ENCODE peak calls at places on chromosomes 13 and 19, in four cellular contexts. One of them, this sample, is unnamed.

GRCh38 chr13:111267784-111268183 is 52.7 kb upstream of the TEX29 start:
- DNase-seq in GM12878: no peak
- DNase-seq in HepG2: no peak
- DNase-seq in K562: no peak
- DNase-seq in this sample: no peak

GRCh38 chr13:76707360-76707759 is 178.8 kb downstream of the KCTD12 start:
- DNase-seq in GM12878: no peak
- DNase-seq in K562: no peak
- DNase-seq in HepG2: no peak
- DNase-seq in this sample: no peak

GRCh38 chr13:34942732-34943674 is 933 bp downstream of the NBEA start:
- DNase-seq in K562: no peak
- DNase-seq in HepG2: no peak
- DNase-seq in GM12878: no peak
- DNase-seq in this sample: peak; percentile 49

GRCh38 chr19:19406878-19407639 is 1.6 kb downstream of the GATAD2A start:
- DNase-seq in K562: peak; percentile 62
- DNase-seq in GM12878: no peak
- DNase-seq in HepG2: peak; percentile 42
- DNase-seq in this sample: no peak

GRCh38 chr19:48344892-48345291 is 18.8 kb downstream of the TMEM143 start:
- DNase-seq in HepG2: no peak
- DNase-seq in K562: peak; percentile 56
- DNase-seq in GM12878: no peak
- DNase-seq in this sample: peak; percentile 50

GRCh38 chr19:8487137-8487851 is 15.1 kb downstream of the PRAM1 start:
- DNase-seq in K562: no peak
- DNase-seq in GM12878: no peak
- DNase-seq in HepG2: no peak
- DNase-seq in this sample: no peak

GRCh38 chr13:36875431-36875830 is 44.6 kb downstream of the SMAD9 start:
- DNase-seq in HepG2: no peak
- DNase-seq in K562: no peak
- DNase-seq in GM12878: no peak
- DNase-seq in this sample: no peak

GRCh38 chr13:28751210-28751935 is 32.6 kb upstream of the SLC46A3 start:
- DNase-seq in HepG2: no peak
- DNase-seq in GM12878: no peak
- DNase-seq in K562: no peak
- DNase-seq in this sample: no peak

GRCh38 chr13:91296011-91296410 is 51.5 kb upstream of the MIR17HG start:
- DNase-seq in K562: no peak
- DNase-seq in GM12878: no peak
- DNase-seq in HepG2: no peak
- DNase-seq in this sample: no peak

GRCh38 chr13:36718686-36719085 is 44.9 kb downstream of the SERTM1 start:
- DNase-seq in K562: no peak
- DNase-seq in HepG2: peak; percentile 50
- DNase-seq in GM12878: no peak
- DNase-seq in this sample: no peak

GRCh38 chr13:36456577-36456976 is 24.3 kb downstream of the CCNA1 start:
- DNase-seq in HepG2: no peak
- DNase-seq in K562: no peak
- DNase-seq in GM12878: no peak
- DNase-seq in this sample: no peak

GRCh38 chr13:106981050-106981449 is 413.1 kb upstream of the ARGLU1 start:
- DNase-seq in GM12878: no peak
- DNase-seq in K562: no peak
- DNase-seq in HepG2: no peak
- DNase-seq in this sample: no peak

GRCh38 chr13:32150239-32150638 is 118.7 kb downstream of the FRY start:
- DNase-seq in GM12878: no peak
- DNase-seq in HepG2: no peak
- DNase-seq in K562: no peak
- DNase-seq in this sample: no peak

GRCh38 chr13:32036762-32037161 is 5.2 kb downstream of the FRY start:
- DNase-seq in HepG2: no peak
- DNase-seq in GM12878: no peak
- DNase-seq in K562: no peak
- DNase-seq in this sample: no peak

GRCh38 chr19:4722671-4723464 is 774 bp downstream of the DPP9 start:
- DNase-seq in HepG2: no peak
- DNase-seq in K562: peak; percentile 18
- DNase-seq in GM12878: no peak
- DNase-seq in this sample: no peak

GRCh38 chr19:12665281-12665573 is 1.3 kb downstream of the MAN2B1 start:
- DNase-seq in HepG2: no peak
- DNase-seq in K562: no peak
- DNase-seq in GM12878: peak; percentile 61
- DNase-seq in this sample: no peak

GRCh38 chr13:82636119-82636518 is 1246.2 kb downstream of the SLITRK1 start:
- DNase-seq in HepG2: no peak
- DNase-seq in GM12878: no peak
- DNase-seq in K562: no peak
- DNase-seq in this sample: no peak

GRCh38 chr13:99800951-99801350 is 170.6 kb downstream of the ZIC5 start:
- DNase-seq in GM12878: no peak
- DNase-seq in K562: no peak
- DNase-seq in HepG2: no peak
- DNase-seq in this sample: no peak

GRCh38 chr19:4391701-4392543 is 8.4 kb downstream of the SH3GL1 start:
- DNase-seq in HepG2: peak; percentile 84
- DNase-seq in GM12878: no peak
- DNase-seq in K562: no peak
- DNase-seq in this sample: no peak

GRCh38 chr19:51317381-51317780 is 5.9 kb downstream of the IGLON5 start:
- DNase-seq in K562: no peak
- DNase-seq in GM12878: no peak
- DNase-seq in HepG2: no peak
- DNase-seq in this sample: no peak

GRCh38 chr13:45781553-45782326 is 69.8 kb downstream of the SIAH3 start:
- DNase-seq in K562: no peak
- DNase-seq in HepG2: no peak
- DNase-seq in GM12878: no peak
- DNase-seq in this sample: peak; percentile 35

GRCh38 chr19:46446021-46446420 is 17.3 kb upstream of the PNMA8C start:
- DNase-seq in GM12878: no peak
- DNase-seq in K562: no peak
- DNase-seq in HepG2: no peak
- DNase-seq in this sample: no peak

GRCh38 chr19:43439183-43440063 is 24.7 kb downstream of the TEX101 start:
- DNase-seq in HepG2: peak; percentile 18
- DNase-seq in GM12878: no peak
- DNase-seq in K562: no peak
- DNase-seq in this sample: no peak

GRCh38 chr13:110300090-110300815 is 6.7 kb downstream of the COL4A1 start:
- DNase-seq in HepG2: no peak
- DNase-seq in K562: no peak
- DNase-seq in GM12878: no peak
- DNase-seq in this sample: no peak

GRCh38 chr13:33497146-33497845 is 211.7 kb upstream of the STARD13 start:
- DNase-seq in K562: no peak
- DNase-seq in HepG2: no peak
- DNase-seq in GM12878: no peak
- DNase-seq in this sample: no peak

GRCh38 chr13:102460806-102461205 is 59.0 kb upstream of the FGF14 start:
- DNase-seq in K562: no peak
- DNase-seq in GM12878: no peak
- DNase-seq in HepG2: no peak
- DNase-seq in this sample: no peak

GRCh38 chr19:1773173-1773572 is 19.9 kb downstream of the ONECUT3 start:
- DNase-seq in GM12878: no peak
- DNase-seq in HepG2: no peak
- DNase-seq in K562: peak; percentile 43
- DNase-seq in this sample: no peak

DNA sequence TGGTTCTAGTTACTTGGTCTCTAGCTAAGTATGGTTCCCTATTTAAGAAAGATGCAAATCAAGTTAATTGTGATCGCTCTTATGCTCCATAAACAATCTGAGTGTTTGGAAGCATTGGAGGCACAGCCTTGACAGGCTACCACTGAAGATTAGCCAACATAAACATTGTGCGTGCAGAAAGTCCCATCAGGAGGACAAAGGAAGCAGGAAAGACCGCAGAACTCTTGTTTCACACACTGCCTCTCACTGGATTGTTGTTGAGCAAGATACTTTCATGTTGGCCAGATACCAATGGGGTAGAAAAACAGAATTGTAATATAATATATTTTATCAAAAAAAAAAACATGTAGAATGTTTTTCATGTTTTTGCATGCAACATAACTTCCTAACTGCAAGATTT is 814.4 kb downstream of the EFNB2 start:
- DNase-seq in HepG2: no peak
- DNase-seq in GM12878: no peak
- DNase-seq in K562: no peak
- DNase-seq in this sample: no peak
- TF ChIP-seq TARDBP in HepG2: no peak
- TF ChIP-seq TARDBP in GM12878: no peak
- TF ChIP-seq TARDBP in K562: no peak
- TF ChIP-seq TARDBP in this sample: no peak

DNA sequence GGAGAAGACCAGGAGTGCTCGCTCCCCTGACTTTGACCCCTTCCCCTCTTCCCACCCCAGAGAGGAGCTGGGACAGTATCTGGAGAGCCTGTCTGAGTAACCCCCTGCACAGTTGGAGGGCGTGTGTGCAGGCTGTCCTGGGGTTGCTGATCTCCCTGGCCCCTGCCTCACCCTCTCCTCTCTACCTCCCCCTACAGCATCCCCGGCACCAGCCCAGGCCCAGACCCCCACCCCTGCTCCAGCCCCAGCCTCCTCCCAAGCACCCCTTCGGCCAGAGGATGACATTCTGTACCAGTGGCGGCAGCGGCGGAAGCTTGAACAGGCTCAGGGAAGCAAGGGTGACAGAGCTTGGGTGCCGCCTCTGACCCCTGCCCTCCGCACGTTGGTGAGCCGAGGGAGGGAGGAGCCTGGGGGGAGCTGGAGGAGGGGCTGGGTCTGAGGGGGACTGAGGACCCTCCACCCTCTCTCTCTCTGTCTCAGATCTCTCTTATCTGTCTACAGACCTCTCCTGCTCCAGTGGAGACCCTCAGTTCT is 8.7 kb downstream of the PROSER3 start:
- DNase-seq in HepG2: no peak
- DNase-seq in GM12878: no peak
- DNase-seq in K562: no peak
- DNase-seq in this sample: no peak
- TF ChIP-seq FOXK2 in HepG2: no peak
- TF ChIP-seq FOXK2 in GM12878: no peak
- TF ChIP-seq FOXK2 in K562: no peak
- TF ChIP-seq FOXK2 in this sample: no peak

GRCh38 chr13:89163081-89163480 is 1491.9 kb downstream of the SLITRK5 start:
- DNase-seq in GM12878: no peak
- DNase-seq in K562: no peak
- DNase-seq in HepG2: no peak
- DNase-seq in this sample: no peak
- TF ChIP-seq TARDBP in GM12878: no peak
- TF ChIP-seq TARDBP in K562: no peak
- TF ChIP-seq TARDBP in HepG2: no peak
- TF ChIP-seq TARDBP in this sample: no peak

GRCh38 chr19:42023121-42023942 is 29.3 kb upstream of the ATP1A3 start:
- DNase-seq in K562: peak; percentile 81
- DNase-seq in GM12878: no peak
- DNase-seq in HepG2: peak; percentile 15
- DNase-seq in this sample: peak; percentile 69

GRCh38 chr19:42022616-42023015 is 28.6 kb upstream of the ATP1A3 start:
- DNase-seq in HepG2: no peak
- DNase-seq in K562: no peak
- DNase-seq in GM12878: no peak
- DNase-seq in this sample: no peak

GRCh38 chr19:42021185-42021584 is 27.2 kb upstream of the ATP1A3 start:
- DNase-seq in HepG2: no peak
- DNase-seq in GM12878: no peak
- DNase-seq in K562: no peak
- DNase-seq in this sample: no peak

GRCh38 chr19:42023943-42024260 is 29.9 kb upstream of the ATP1A3 start:
- DNase-seq in GM12878: no peak
- DNase-seq in HepG2: no peak
- DNase-seq in K562: no peak
- DNase-seq in this sample: no peak

GRCh38 chr19:42024622-42025111 is 30.6 kb upstream of the ATP1A3 start:
- DNase-seq in HepG2: no peak
- DNase-seq in GM12878: no peak
- DNase-seq in K562: no peak
- DNase-seq in this sample: no peak
- TF ChIP-seq FOXK2 in HepG2: no peak
- TF ChIP-seq FOXK2 in GM12878: no peak
- TF ChIP-seq FOXK2 in K562: no peak
- TF ChIP-seq FOXK2 in this sample: no peak